ENCODE peak calls at places on chromosomes 1 and 21, in four cellular contexts. L is fibroblast of the aortic adventitia, K is B cell, X is osteocyte. T is an unnamed sample.

GRCh38 chr1:175148068-175148467 is 44.5 kb downstream of the KIAA0040 start:
- DNase-seq in L (no peak), X (no peak), K (no peak), T (no peak)

GRCh38 chr1:109370712-109371270 is 26.9 kb downstream of the SORT1 start:
- DNase-seq in K (no peak), L (peak), X (no peak), T (no peak)

GRCh38 chr1:110897685-110898084 is 24.7 kb downstream of the CD53 start:
- DNase-seq in K (no peak), L (no peak), X (no peak), T (no peak)

GRCh38 chr1:1314678-1315335 is 6.4 kb downstream of the PUSL1 start:
- DNase-seq in X (no peak), L (no peak), K (no peak), T (no peak)

GRCh38 chr1:115676498-115677171 is 34.9 kb downstream of the VANGL1 start:
- DNase-seq in K (no peak), X (no peak), L (no peak), T (no peak)

GRCh38 chr21:42384184-42384583 is 11.7 kb downstream of the TMPRSS3 start:
- DNase-seq in L (no peak), X (no peak), K (no peak), T (no peak)

GRCh38 chr1:94863919-94864318 is 43.8 kb downstream of the SLC44A3 start:
- DNase-seq in K (no peak), X (no peak), L (peak), T (no peak)

GRCh38 chr1:54404939-54405880 is 984 bp downstream of the SSBP3 start:
- DNase-seq in K (peak), L (no peak), X (no peak), T (peak)

GRCh38 chr1:40712405-40712944 is 21.0 kb downstream of the NFYC start:
- DNase-seq in L (no peak), X (no peak), K (no peak), T (no peak)

DNA sequence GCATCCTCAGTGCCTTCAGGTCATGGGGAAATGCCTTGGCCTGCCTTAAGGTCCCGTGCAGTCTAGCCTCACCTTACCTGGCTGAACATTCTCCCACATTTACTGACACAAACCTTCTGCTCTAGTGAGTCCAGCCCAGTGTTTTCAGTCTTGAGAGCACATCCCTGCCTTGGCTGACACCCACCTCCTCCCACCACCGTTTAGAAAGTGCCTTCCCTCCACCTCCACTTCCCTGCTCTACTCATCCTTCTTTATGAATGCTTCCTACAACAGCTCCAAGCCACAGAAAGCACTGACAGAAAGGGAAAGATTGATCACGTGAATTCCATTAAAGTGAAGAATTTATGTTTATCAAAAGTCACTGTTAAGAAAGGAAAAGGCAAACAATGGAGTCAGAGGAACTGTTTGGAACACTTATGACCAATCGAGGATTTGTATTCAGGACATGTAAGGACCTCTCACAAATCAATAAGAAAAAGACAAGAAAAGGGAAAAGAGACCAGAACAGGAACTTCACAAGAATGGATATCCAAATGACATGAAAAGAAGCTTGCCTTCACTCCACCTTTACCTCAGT is 59.8 kb downstream of the DDR2 start:
- DNase-seq in L (no peak), K (no peak), X (no peak), T (no peak)
- TF ChIP-seq CTCF in L (no peak), K (no peak), X (no peak), T (no peak)

DNA sequence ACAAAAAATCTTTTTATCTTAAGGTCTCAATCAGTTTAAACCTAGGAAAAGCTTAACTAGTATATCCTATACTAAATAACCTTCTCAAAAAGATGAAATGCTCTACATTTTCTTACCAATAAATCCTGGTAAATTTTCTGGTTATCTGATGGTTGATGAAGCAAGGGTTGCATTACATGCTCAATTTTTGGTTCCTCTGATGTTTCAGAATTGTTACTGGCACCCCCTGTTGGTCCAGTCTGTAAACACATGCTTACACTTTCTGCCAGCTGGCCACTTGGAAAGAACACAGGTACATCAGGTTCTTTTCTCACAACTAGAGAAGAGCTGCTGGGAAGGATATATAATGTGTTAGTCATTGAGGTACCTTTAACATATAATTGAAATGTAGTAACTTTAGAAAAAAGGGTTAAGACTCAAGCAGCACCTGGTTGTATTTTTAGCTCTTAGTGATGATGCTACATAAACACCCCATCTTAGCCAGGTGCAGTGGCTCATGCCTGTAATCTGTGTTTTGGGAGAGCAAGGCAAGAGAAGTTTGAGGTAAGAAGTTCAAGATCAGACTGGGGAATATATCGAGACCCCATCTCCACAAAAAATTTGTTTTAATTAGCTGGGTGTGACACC is 30.9 kb upstream of the TAL1 start:
- DNase-seq in L (peak), K (peak), X (no peak), T (peak)
- TF ChIP-seq CTCF in L (peak), K (peak), X (peak), T (peak)

DNA sequence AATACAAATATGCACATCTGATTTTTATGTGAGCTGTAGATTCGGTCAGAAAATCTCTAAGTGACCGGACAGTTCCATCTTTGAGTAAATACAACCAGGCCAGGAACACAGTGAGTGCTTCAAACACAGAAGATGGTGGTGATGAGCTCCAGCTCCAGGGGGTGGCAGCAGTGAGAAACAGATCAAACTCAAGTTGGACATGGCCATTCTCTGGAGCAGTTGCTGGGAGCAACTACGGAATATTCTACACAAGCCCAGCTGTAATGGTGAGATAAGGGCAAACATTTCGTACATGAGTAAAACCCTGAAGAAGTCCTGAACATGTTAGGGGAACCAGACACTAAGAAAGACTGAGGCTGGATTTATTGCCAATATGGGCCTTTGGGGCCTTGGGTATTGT is 100.7 kb downstream of the BARHL2 start:
- DNase-seq in X (no peak), K (no peak), L (no peak), T (no peak)
- TF ChIP-seq CTCF in X (peak), K (no peak), L (no peak), T (no peak)

GRCh38 chr1:26164036-26164927 is 4.5 kb downstream of the C1orf232 start:
- DNase-seq in K (peak), L (no peak), X (no peak), T (peak)
- TF ChIP-seq CTCF in K (peak), L (peak), X (peak), T (peak)

GRCh38 chr1:166975361-166976129 is at the start of gene ILDR2:
- DNase-seq in L (peak), X (no peak), K (peak), T (peak)
- TF ChIP-seq CTCF in L (no peak), X (no peak), K (no peak), T (peak)